ENCODE peak calls at places on chromosomes 12 and 14, in four cellular contexts. T is IMR-90, F is transverse colon, L is right atrium auricular region. P is an unnamed sample. For H3K4me1, the result is how much of the 10 kb centered on the place peaks cover.

GRCh38 chr12:103657331-103657730 is 70.3 kb downstream of the STAB2 start:
- DNase-seq in T (peak), L (no peak), F (no peak), P (no peak)

GRCh38 chr12:60072911-60073310 is 477.1 kb downstream of the SLC16A7 start:
- DNase-seq in T (peak), L (no peak), F (no peak), P (no peak)

GRCh38 chr12:49105504-49106120 is 5.0 kb downstream of the LMBR1L start:
- DNase-seq in L (no peak), T (no peak), F (no peak), P (no peak)

GRCh38 chr12:112907415-112908157 is 824 bp downstream of the OAS1 start:
- DNase-seq in T (no peak), F (peak), L (no peak), P (no peak)

GRCh38 chr14:33376510-33376909 is 437.8 kb downstream of the NPAS3 start:
- DNase-seq in T (no peak), F (peak), L (no peak), P (no peak)

GRCh38 chr12:13278249-13278787 is 81.8 kb downstream of the EMP1 start:
- DNase-seq in T (peak), F (peak), L (peak), P (no peak)

GRCh38 chr14:105117257-105117646 is 51.3 kb downstream of the JAG2 start:
- DNase-seq in L (no peak), F (no peak), T (no peak), P (no peak)

GRCh38 chr12:69442894-69443293 is 27.3 kb upstream of the FRS2 start:
- DNase-seq in L (no peak), F (no peak), T (peak), P (no peak)

GRCh38 chr14:68473794-68474193 is 319.1 kb downstream of the ZFP36L1 start:
- DNase-seq in T (no peak), L (no peak), F (no peak), P (no peak)

GRCh38 chr14:33567003-33567735 is 383.7 kb downstream of the EGLN3 start:
- DNase-seq in T (no peak), L (no peak), F (no peak), P (no peak)

DNA sequence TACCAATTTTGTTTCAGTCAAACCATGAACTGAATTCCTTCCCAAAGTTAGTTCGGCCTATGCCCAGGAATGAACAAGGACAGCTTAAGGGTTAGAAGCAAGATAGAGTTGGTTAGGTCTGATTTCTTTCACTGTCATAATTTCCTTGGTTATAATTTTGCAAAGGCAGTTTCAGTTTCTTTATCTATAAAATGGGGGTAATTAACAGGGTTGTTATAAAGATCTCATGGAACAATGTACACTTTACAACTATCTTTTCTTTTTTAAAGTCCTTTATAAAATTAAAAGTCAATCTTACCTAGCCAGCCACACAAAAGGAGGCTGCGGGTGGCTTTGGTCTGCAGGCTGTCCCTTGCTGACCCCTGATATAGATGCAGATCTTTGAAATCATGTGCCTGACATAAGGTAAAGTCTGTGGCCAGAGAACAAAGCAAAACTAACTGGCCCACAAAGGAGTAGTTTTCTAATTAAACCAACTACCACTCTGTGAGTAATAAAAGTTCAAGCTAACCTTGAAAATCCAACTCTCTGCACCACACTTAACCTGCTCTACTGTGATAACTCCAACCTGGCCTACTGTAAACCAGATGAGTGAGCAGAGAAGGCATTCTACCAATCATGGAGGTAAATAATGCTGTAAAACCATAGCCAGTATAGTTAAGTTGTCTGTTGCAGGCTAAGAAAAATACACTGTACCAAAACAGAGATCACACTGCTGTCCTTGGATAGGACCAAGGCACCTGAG is 49.5 kb downstream of the SLC38A1 start:
- DNase-seq in F (no peak), T (no peak), L (no peak), P (no peak)
- H3K4me1 ChIP-seq in F (half or more), T (under half), L (under half), P (half or more)

DNA sequence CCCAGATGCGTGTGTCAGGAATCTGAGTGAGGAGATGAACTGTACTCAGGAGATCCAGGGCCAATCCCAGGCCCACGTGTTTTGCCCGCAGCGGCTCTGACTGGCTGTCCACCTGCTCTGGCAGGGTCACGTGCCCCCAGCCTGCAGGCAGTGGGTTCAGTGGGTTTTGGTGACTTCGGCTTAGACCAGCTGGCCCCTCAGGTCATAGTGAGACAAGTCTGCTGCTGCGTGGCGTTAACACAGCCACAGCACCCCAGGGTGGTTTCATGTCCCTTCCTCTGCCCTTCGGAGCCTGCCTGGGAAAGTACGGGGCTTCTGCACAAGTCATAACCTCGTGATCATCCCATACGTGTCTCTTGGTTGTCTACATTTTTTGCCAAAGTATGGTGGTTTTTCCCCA is 2.6 kb downstream of the FBRSL1 start:
- DNase-seq in L (no peak), T (no peak), F (peak), P (no peak)
- H3K4me3 ChIP-seq in L (peak), T (no peak), F (no peak), P (peak)

GRCh38 chr12:114932806-114933205 is 248.8 kb upstream of the TBX3 start:
- DNase-seq in L (no peak), T (no peak), F (no peak), P (no peak)

GRCh38 chr12:114935658-114936057 is 251.7 kb upstream of the TBX3 start:
- DNase-seq in T (no peak), F (no peak), L (no peak), P (no peak)

GRCh38 chr12:114933428-114934160 is 249.6 kb upstream of the TBX3 start:
- DNase-seq in T (peak), F (no peak), L (no peak), P (no peak)

GRCh38 chr12:114938487-114939210 is 254.7 kb upstream of the TBX3 start:
- DNase-seq in L (no peak), T (no peak), F (no peak), P (no peak)

DNA sequence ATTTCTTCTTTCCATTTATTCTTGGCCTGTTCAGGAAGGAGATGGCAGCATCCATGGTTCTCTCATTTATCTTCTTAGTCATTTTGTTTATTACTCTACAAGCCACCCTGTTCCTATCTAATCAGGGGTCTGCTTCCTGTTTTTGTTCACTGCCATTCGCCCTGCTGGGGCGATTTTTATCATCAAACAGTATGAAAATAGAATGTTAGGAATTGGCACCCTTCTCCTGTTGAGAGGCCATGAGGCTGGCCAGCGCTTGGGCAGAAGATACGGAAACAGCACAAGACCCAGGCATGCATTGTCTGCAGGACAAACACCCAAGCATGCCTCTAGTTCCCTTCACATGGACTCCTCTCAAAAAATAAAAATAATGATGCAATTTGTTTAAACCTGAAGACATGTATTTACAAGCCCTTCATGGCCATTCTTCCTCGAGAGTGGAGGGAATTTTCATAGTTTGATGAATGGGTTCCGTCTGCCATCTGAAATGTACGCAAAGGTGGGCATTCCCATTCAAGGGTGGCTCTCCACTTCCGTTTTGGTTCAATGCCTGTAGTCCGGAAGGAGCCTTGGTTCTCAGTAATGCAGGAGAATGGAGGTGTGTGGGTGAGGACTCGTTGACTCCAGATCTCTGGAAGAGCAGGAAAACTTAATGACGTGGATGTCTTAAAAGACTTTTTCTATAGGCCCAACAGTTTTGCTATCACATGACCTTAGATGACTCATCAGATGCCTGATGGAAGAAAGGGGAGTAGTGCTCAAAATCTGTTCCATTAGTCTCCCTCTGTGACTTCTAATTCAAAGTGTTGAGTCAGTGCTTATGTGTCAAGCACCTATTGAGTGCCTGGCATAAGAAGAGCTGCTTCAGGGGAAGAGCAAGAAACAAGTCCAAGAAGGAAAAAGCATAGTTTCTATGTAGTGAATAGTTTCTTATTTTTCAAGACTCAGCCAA is 252.4 kb upstream of the TBX3 start:
- DNase-seq in L (no peak), T (peak), F (no peak), P (no peak)
- H3K27ac ChIP-seq in L (no peak), T (no peak), F (no peak), P (no peak)

GRCh38 chr12:53050426-53051057 is 677 bp downstream of the TNS2 start:
- DNase-seq in L (no peak), F (peak), T (no peak), P (no peak)

GRCh38 chr12:53049582-53050318 is at the start of gene TNS2:
- DNase-seq in T (peak), L (peak), F (peak), P (peak)

GRCh38 chr12:53048033-53048779 is 1.7 kb upstream of the TNS2 start:
- DNase-seq in L (no peak), T (no peak), F (peak), P (no peak)

GRCh38 chr12:53047221-53048032 is 2.4 kb upstream of the TNS2 start:
- DNase-seq in F (peak), T (peak), L (no peak), P (peak)

DNA sequence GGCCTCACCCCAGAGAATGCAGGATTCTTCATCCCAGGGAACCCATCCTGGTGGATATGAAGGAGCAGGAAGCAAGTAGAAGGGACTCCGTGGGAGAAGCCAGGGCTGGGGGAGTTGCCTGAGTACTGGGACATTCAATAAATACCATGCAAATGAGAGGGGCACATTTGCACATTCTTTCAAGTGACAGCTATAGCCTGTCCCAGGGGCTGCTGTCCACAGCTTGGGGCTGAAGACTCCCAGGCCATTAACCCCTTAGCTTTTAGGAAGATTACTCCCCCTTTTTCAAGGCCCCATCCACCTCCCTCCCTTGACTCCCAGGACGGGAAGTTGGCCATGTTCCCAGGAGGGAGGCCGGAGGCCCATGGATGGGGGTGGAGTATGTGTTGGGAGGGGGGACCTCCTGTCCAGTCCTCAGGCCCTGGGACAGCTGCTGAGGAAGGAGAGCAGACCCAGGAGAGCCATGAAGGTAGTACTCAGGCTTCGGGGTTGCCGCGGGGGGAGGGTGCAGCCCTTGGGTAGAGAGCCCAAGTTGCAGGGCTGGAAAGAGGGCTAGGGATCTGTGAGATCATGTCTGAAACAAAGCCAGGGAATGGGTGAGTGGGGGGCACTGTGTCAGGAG is 974 bp upstream of the TNS2 start:
- DNase-seq in T (peak), L (no peak), F (peak), P (peak)
- H3K4me1 ChIP-seq in T (half or more), L (under half), F (half or more), P (half or more)

GRCh38 chr14:41607966-41608663 is 1.4 kb downstream of the LRFN5 start:
- DNase-seq in L (no peak), F (no peak), T (no peak), P (no peak)
- H3K4me3 ChIP-seq in L (peak), F (peak), T (peak), P (peak)

GRCh38 chr14:56153271-56153670 is 35.1 kb downstream of the PELI2 start:
- DNase-seq in T (peak), F (no peak), L (no peak), P (no peak)

GRCh38 chr14:56152221-56152620 is 34.0 kb downstream of the PELI2 start:
- DNase-seq in T (no peak), L (no peak), F (no peak), P (no peak)

GRCh38 chr14:56156096-56156495 is 37.9 kb downstream of the PELI2 start:
- DNase-seq in F (no peak), T (peak), L (no peak), P (no peak)

GRCh38 chr14:56150645-56151345 is 32.6 kb downstream of the PELI2 start:
- DNase-seq in L (no peak), T (no peak), F (no peak), P (no peak)

DNA sequence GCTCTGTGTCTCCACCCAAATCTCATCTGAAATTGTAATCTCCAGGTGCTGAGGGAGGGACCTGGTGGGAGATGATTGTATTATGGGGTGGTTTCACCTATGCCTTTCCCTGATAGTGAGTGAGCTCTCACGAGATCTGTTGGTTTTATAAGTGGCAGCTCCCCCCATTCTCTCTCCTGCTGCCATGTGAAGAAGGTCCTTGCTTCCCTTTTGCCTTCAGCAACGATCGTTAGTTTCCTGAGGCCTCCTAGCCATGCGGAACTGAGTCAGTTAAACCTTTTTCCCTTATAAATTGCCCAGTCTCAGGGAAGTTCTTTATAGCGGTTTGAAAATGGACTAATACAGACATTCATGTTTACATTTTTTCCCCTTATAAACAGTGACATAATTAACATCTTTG is 36.1 kb downstream of the PELI2 start:
- DNase-seq in T (no peak), L (no peak), F (no peak), P (no peak)
- H3K27ac ChIP-seq in T (no peak), L (no peak), F (no peak), P (no peak)

GRCh38 chr14:63470877-63471565 is 72.2 kb downstream of the PPP2R5E start:
- DNase-seq in F (no peak), T (peak), L (no peak), P (no peak)
- H3K4me1 ChIP-seq in F (half or more), T (under half), L (under half), P (half or more)

DNA sequence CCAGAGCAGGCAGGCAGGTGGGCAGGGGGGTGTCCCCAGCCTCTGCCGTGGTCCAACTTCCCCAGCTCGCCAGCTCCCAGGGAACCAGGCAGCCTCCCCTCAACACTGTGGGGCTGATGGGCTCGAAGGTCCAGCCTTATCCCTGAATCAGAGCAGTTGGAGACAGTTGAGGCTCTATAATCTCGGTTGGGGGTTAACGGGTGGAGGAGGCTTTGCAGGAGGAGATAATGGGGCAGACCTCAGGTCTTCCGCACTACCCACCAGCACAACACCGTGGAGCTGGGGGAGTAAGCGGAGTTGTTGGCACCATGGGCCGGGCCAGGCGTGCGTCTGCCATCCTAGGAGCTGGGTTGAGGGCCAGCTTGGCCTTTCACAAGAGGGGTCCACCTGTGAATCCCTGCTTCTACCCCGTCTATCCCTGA is 13.9 kb upstream of the HDAC7 start:
- DNase-seq in F (no peak), T (no peak), L (no peak), P (no peak)
- H3K4me3 ChIP-seq in F (no peak), T (no peak), L (no peak), P (no peak)